ENCODE peak calls at places on chromosomes 2 and 18, in nine cellular contexts. A, L, Q, K, N, H, D, Y and T are unnamed samples. For H3K36me3, the result is how much of the 10 kb centered on the place peaks cover.

GRCh38 chr2:198314559-198315153 is 510.3 kb downstream of the PLCL1 start:
- DNase-seq in A (no peak), D (peak), Y (no peak), L (no peak), N (peak), Q (peak), H (no peak), K (no peak), T (peak)

GRCh38 chr18:3604626-3605408 is 154.8 kb downstream of the TGIF1 start:
- DNase-seq in A (peak), K (no peak), N (no peak), Y (no peak), D (peak), H (no peak), L (no peak), Q (peak), T (no peak)

GRCh38 chr2:172345951-172346555 is 81.3 kb upstream of the ITGA6 start:
- DNase-seq in L (no peak), Q (no peak), K (no peak), D (no peak), N (no peak), Y (no peak), A (no peak), H (no peak), T (no peak)

GRCh38 chr18:24657461-24657860 is 197.0 kb downstream of the HRH4 start:
- DNase-seq in A (no peak), Y (no peak), L (no peak), Q (no peak), D (no peak), K (no peak), H (no peak), N (no peak), T (no peak)

GRCh38 chr18:47731276-47731675 is 199.2 kb downstream of the SMAD2 start:
- DNase-seq in K (no peak), D (no peak), Q (no peak), A (no peak), N (no peak), L (no peak), Y (no peak), H (no peak), T (no peak)

GRCh38 chr2:121076885-121077549 is 208.0 kb downstream of the TFCP2L1 start:
- DNase-seq in Y (no peak), K (peak), A (peak), D (peak), H (peak), L (peak), N (peak), Q (peak), T (peak)

GRCh38 chr2:9378433-9379371 is 44.6 kb downstream of the ITGB1BP1 start:
- DNase-seq in Y (no peak), H (no peak), N (no peak), A (peak), L (no peak), Q (peak), K (peak), D (no peak), T (no peak)

GRCh38 chr2:86297382-86298147 is 39.9 kb downstream of the REEP1 start:
- DNase-seq in D (peak), N (no peak), Q (peak), H (no peak), Y (no peak), A (no peak), K (no peak), L (no peak), T (peak)

GRCh38 chr2:20034821-20035220 is 16.6 kb downstream of the LAPTM4A start:
- DNase-seq in L (no peak), H (no peak), Y (no peak), Q (no peak), A (no peak), K (no peak), N (no peak), D (no peak), T (no peak)

GRCh38 chr2:20040489-20041172 is 10.8 kb downstream of the LAPTM4A start:
- DNase-seq in H (no peak), L (no peak), N (no peak), A (no peak), Q (peak), Y (no peak), K (no peak), D (no peak), T (no peak)

GRCh38 chr2:20035961-20036666 is 15.3 kb downstream of the LAPTM4A start:
- DNase-seq in H (no peak), D (no peak), Y (no peak), N (no peak), L (no peak), A (no peak), K (no peak), Q (no peak), T (no peak)

GRCh38 chr2:20034218-20034617 is 17.2 kb downstream of the LAPTM4A start:
- DNase-seq in A (no peak), L (no peak), D (no peak), Q (no peak), N (no peak), H (no peak), K (no peak), Y (no peak), T (no peak)

GRCh38 chr2:20037660-20038059 is 13.8 kb downstream of the LAPTM4A start:
- DNase-seq in H (no peak), Y (no peak), Q (no peak), K (no peak), N (no peak), L (no peak), D (no peak), A (no peak), T (no peak)
- H3K36me3 ChIP-seq in H (under half), Y (under half), Q (under half), K (half or more), N (under half), L (under half), D (under half), A (under half), T (under half)

GRCh38 chr2:170523506-170523905 is 191.6 kb upstream of the SP5 start:
- DNase-seq in Y (no peak), L (no peak), K (no peak), A (no peak), H (no peak), N (no peak), Q (no peak), D (no peak), T (no peak)
- TF ChIP-seq CTCF in Y (no peak), L (no peak), K (no peak), A (no peak), H (no peak), N (no peak), Q (no peak), D (no peak), T (no peak)

GRCh38 chr2:17674817-17675216 is 78.8 kb downstream of the SMC6 start:
- DNase-seq in D (no peak), Y (no peak), Q (no peak), N (no peak), H (no peak), L (no peak), A (no peak), K (no peak), T (no peak)

GRCh38 chr2:17684008-17684407 is 69.6 kb downstream of the SMC6 start:
- DNase-seq in A (no peak), N (no peak), H (no peak), K (no peak), Q (no peak), Y (no peak), D (no peak), L (no peak), T (no peak)

GRCh38 chr2:17682098-17682857 is 71.3 kb downstream of the SMC6 start:
- DNase-seq in N (no peak), Q (no peak), D (no peak), L (no peak), H (no peak), K (no peak), A (no peak), Y (no peak), T (no peak)

GRCh38 chr2:17680119-17680518 is 73.5 kb downstream of the SMC6 start:
- DNase-seq in N (no peak), A (no peak), L (no peak), K (no peak), Q (peak), Y (no peak), D (no peak), H (no peak), T (no peak)
- H3K36me3 ChIP-seq in N (under half), A (under half), L (under half), K (under half), Q (under half), Y (under half), D (under half), H (under half), T (under half)

DNA sequence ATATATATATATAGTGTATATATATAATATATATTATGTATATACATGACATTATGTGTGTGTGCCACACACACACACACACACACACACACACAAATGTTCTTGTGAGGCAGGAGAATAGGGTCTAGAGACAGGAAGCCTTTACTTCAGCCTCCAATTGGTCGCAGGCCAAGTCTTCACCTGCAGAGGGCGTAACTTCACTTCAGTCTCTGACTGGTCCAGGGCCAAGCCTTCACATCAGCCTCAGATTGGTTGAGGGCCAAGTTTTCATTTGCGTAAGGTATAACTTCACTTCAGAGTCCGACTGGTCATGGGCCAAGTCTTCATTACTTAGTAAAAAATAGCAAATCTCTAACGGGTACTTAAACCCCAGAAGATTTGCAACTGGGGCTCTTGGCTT is 13.2 kb upstream of the SS18 start:
- DNase-seq in L (no peak), K (peak), A (no peak), Q (peak), N (peak), Y (no peak), D (peak), H (no peak), T (no peak)
- TF ChIP-seq CTCF in L (no peak), K (peak), A (no peak), Q (peak), N (peak), Y (no peak), D (peak), H (no peak), T (no peak)

GRCh38 chr2:24024018-24024417 is 14.1 kb downstream of the MFSD2B start:
- DNase-seq in D (peak), K (peak), Y (no peak), Q (no peak), H (no peak), L (no peak), A (no peak), N (no peak), T (no peak)
- H3K36me3 ChIP-seq in D (under half), K (under half), Y (under half), Q (under half), H (under half), L (under half), A (under half), N (under half), T (under half)

DNA sequence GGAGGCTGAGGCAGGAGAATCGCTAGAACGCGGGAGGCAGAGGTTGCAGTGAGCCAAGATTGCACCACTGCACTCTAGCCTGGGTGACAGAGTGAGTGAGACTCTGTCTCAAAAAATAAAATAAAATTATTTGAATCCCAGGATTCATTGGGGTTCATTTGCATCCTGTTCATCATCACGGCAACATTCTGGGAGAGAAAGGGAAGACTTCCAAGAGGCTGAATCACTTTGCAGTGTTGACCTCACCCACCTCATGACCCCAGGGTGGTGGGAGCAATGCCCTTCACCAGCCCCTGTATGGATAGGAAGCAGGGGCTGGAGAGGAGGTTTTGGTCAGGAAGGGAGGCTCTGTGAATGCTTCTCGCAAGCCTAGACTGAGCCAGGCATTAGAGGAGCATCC is 195.6 kb downstream of the CTIF start:
- DNase-seq in H (no peak), N (no peak), A (no peak), D (no peak), Q (no peak), Y (no peak), K (no peak), L (no peak), T (no peak)
- TF ChIP-seq CTCF in H (no peak), N (no peak), A (no peak), D (no peak), Q (no peak), Y (no peak), K (no peak), L (no peak), T (no peak)

GRCh38 chr2:70668432-70668831 is 99.6 kb downstream of the ADD2 start:
- DNase-seq in D (no peak), N (no peak), Q (no peak), L (no peak), K (no peak), Y (no peak), A (no peak), H (no peak), T (no peak)

GRCh38 chr2:70668911-70669310 is 99.1 kb downstream of the ADD2 start:
- DNase-seq in D (no peak), Q (no peak), A (no peak), L (no peak), N (no peak), K (no peak), H (no peak), Y (no peak), T (no peak)

GRCh38 chr2:70659551-70659950 is 105.9 kb upstream of the TGFA start:
- DNase-seq in H (no peak), N (no peak), Q (no peak), A (no peak), D (no peak), L (no peak), K (no peak), Y (no peak), T (no peak)

GRCh38 chr2:70663411-70663810 is 104.6 kb downstream of the ADD2 start:
- DNase-seq in H (no peak), A (no peak), D (no peak), L (no peak), K (no peak), N (no peak), Q (no peak), Y (no peak), T (no peak)

DNA sequence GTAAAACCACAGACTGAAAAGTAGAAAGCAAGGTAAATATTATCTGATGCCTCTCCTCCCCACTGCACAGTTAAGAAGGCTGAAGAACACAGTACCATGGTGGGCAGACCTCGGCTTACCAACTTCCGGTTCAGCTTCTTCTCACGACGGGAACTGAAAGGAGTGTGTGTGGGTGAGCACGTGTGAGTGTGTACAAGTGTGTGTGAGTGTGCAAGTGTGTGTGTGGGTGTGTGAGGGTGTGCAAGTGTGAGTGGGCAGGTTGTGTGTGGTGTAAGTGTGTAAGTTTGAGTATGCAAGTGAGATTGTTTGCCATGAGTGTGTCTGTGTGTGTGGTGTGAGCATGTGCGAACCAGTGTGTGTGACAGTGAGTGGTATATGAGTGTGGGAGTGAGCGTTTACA is 103.5 kb downstream of the ADD2 start:
- DNase-seq in N (no peak), D (no peak), Q (no peak), Y (no peak), A (no peak), L (no peak), K (no peak), H (no peak), T (no peak)
- H3K36me3 ChIP-seq in N (under half), D (under half), Q (under half), Y (under half), A (under half), L (under half), K (under half), H (under half), T (under half)